ENCODE peak calls at places on chromosomes 1 and 21, in nine cellular contexts. P is small intestine; T is BE2C; B is AG10803; A is skeletal muscle cell; S is colonic mucosa; V is CD8-positive, alpha-beta T cell; L is CD8-positive, alpha-beta memory T cell; D is SJSA1. K is an unnamed sample.

GRCh38 chr21:41611966-41612606 is 104.1 kb upstream of the TMPRSS2 start:
- DNase-seq in B (peak; percentile 42), P (peak; percentile 86), D (no peak), S (peak; percentile 78), T (no peak), V (no peak), L (no peak), A (no peak), K (no peak)

GRCh38 chr1:67361646-67362045 is 54.0 kb downstream of the IL12RB2 start:
- DNase-seq in A (no peak), S (no peak), P (no peak), B (no peak), L (no peak), T (no peak), D (no peak), V (no peak), K (no peak)

GRCh38 chr1:217953330-217953729 is 322.2 kb downstream of the SPATA17 start:
- DNase-seq in A (no peak), T (no peak), L (no peak), B (no peak), V (no peak), D (no peak), P (no peak), S (no peak), K (no peak)

GRCh38 chr1:30378991-30379581 is 344.3 kb downstream of the MATN1 start:
- DNase-seq in S (no peak), L (no peak), A (peak; percentile 59), T (peak; percentile 32), V (no peak), B (peak; percentile 95), P (no peak), D (peak; percentile 48), K (peak; percentile 79)

GRCh38 chr1:30801826-30802198 is 44.2 kb upstream of the LAPTM5 start:
- DNase-seq in A (no peak), L (peak; percentile 58), S (peak; percentile 88), D (peak; percentile 83), T (peak; percentile 75), B (peak; percentile 43), P (peak; percentile 57), V (peak; percentile 86), K (peak; percentile 67)

GRCh38 chr1:207352560-207352959 is 31.1 kb downstream of the CD55 start:
- DNase-seq in B (peak; percentile 13), T (no peak), V (no peak), S (no peak), A (no peak), D (no peak), P (no peak), L (no peak), K (no peak)

GRCh38 chr1:246784621-246785535 is 60.7 kb downstream of the SCCPDH start:
- DNase-seq in S (no peak), B (peak; percentile 68), A (peak; percentile 54), D (no peak), P (no peak), T (no peak), V (no peak), L (no peak), K (no peak)

GRCh38 chr21:34345892-34346291 is 17.9 kb upstream of the KCNE2 start:
- DNase-seq in P (no peak), D (peak; percentile 55), B (peak; percentile 42), A (no peak), L (no peak), T (no peak), V (no peak), S (no peak), K (no peak)

GRCh38 chr1:151935154-151935553 is 25.8 kb upstream of the THEM4 start:
- DNase-seq in S (no peak), B (peak; percentile 14), D (no peak), T (no peak), P (no peak), V (no peak), A (no peak), L (no peak), K (no peak)

GRCh38 chr1:87226341-87226760 is 102.3 kb upstream of the LMO4 start:
- DNase-seq in B (peak; percentile 98), D (peak; percentile 95), L (no peak), P (peak; percentile 77), V (no peak), S (peak; percentile 45), T (no peak), A (peak; percentile 99), K (peak; percentile 24)

GRCh38 chr1:164475834-164476233 is 83.2 kb upstream of the PBX1 start:
- DNase-seq in B (no peak), D (no peak), S (no peak), T (peak; percentile 57), L (no peak), V (no peak), P (no peak), A (no peak), K (no peak)

GRCh38 chr1:60133848-60134247 is 60.3 kb upstream of the C1orf87 start:
- DNase-seq in B (peak; percentile 91), D (peak; percentile 42), P (no peak), S (no peak), T (no peak), L (no peak), V (no peak), A (peak; percentile 68), K (no peak)

GRCh38 chr1:65420590-65421340 is at the start of the genes LEPR and LEPROT:
- DNase-seq in B (no peak), L (no peak), A (no peak), V (no peak), T (no peak), P (no peak), S (no peak), D (no peak), K (no peak)

GRCh38 chr1:63633281-63633680 is 40.1 kb downstream of the PGM1 start:
- DNase-seq in P (no peak), S (no peak), A (no peak), L (no peak), T (no peak), B (no peak), D (no peak), V (no peak), K (no peak)

GRCh38 chr1:31799196-31799894 is 16.5 kb downstream of the SPOCD1 start:
- DNase-seq in S (no peak), L (no peak), D (peak; percentile 43), P (no peak), A (no peak), V (no peak), B (no peak), T (no peak), K (no peak)

GRCh38 chr1:64539808-64540207 is 69.9 kb downstream of the CACHD1 start:
- DNase-seq in D (no peak), V (no peak), P (peak; percentile 54), B (peak; percentile 47), S (peak; percentile 48), A (peak; percentile 32), T (peak; percentile 38), L (no peak), K (peak; percentile 89)

GRCh38 chr1:14945132-14946010 is 208.2 kb upstream of the TMEM51 start:
- DNase-seq in L (no peak), P (no peak), D (peak; percentile 60), A (peak; percentile 41), T (no peak), V (no peak), S (peak; percentile 43), B (peak; percentile 96), K (peak; percentile 89)

GRCh38 chr1:15243275-15244043 is 3.6 kb upstream of the FHAD1 start:
- DNase-seq in T (no peak), B (no peak), V (no peak), S (no peak), L (no peak), P (no peak), A (no peak), D (no peak), K (no peak)

DNA sequence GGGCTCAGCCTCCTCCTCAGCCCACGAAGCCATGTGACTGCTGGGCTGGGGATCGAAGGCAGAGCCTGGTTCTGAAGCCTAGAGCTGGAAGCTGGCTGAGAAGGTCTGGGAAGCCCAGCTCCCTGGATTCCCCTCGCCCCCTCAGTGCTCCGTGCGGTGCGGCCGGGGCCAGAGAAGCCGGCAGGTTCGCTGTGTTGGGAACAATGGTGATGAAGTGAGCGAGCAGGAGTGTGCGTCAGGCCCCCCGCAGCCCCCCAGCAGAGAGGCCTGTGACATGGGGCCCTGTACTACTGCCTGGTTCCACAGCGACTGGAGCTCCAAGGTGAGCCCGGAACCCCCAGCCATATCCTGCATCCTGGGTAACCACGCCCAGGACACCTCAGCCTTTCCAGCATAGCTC is 9.1 kb downstream of the ADAMTSL4 start:
- DNase-seq in D (no peak), L (no peak), V (no peak), T (no peak), P (no peak), B (no peak), S (no peak), A (no peak), K (no peak)
- H3K4me3 ChIP-seq in D (no peak overlapping the region), L (no peak overlapping the region), V (no peak overlapping the region), T (no peak overlapping the region), P (no peak overlapping the region), B (no peak overlapping the region), S (no peak overlapping the region), A (no peak overlapping the region), K (no peak overlapping the region)

GRCh38 chr1:202015677-202015952 is 5.2 kb downstream of the ELF3 start:
- DNase-seq in V (no peak), A (no peak), L (no peak), D (no peak), P (peak; percentile 55), S (peak; percentile 46), T (no peak), B (no peak), K (no peak)

GRCh38 chr1:202014060-202014459 is 3.7 kb downstream of the ELF3 start:
- DNase-seq in L (no peak), D (no peak), A (no peak), S (no peak), P (peak; percentile 44), T (no peak), V (no peak), B (no peak), K (no peak)

GRCh38 chr1:202013601-202014000 is 3.2 kb downstream of the ELF3 start:
- DNase-seq in T (no peak), V (no peak), S (peak; percentile 40), B (no peak), D (no peak), L (no peak), A (no peak), P (peak; percentile 45), K (no peak)

GRCh38 chr1:202016022-202016624 is 5.7 kb downstream of the ELF3 start:
- DNase-seq in A (no peak), D (no peak), V (no peak), L (no peak), T (no peak), B (peak; percentile 45), S (peak; percentile 47), P (peak; percentile 68), K (no peak)

GRCh38 chr1:202014915-202015676 is 4.7 kb downstream of the ELF3 start:
- DNase-seq in B (no peak), D (no peak), A (no peak), L (no peak), S (peak; percentile 44), V (no peak), P (peak; percentile 51), T (no peak), K (no peak)
- H3K4me3 ChIP-seq in B (no peak overlapping the region), D (no peak overlapping the region), A (no peak overlapping the region), L (no peak overlapping the region), S (peak overlapping the region; percentile 65), V (no peak overlapping the region), P (peak overlapping the region; percentile 89), T (no peak overlapping the region), K (no peak overlapping the region)

GRCh38 chr1:24190970-24191570 is 4.0 kb upstream of the IFNLR1 start:
- DNase-seq in T (no peak), P (no peak), V (no peak), L (no peak), A (no peak), B (no peak), S (no peak), D (no peak), K (no peak)
- H3K4me3 ChIP-seq in T (no peak overlapping the region), P (no peak overlapping the region), V (no peak overlapping the region), L (no peak overlapping the region), A (no peak overlapping the region), B (no peak overlapping the region), S (no peak overlapping the region), D (no peak overlapping the region), K (no peak overlapping the region)

GRCh38 chr1:89540406-89540970 is 15.9 kb downstream of the LRRC8B start:
- DNase-seq in A (no peak), V (no peak), P (no peak), B (no peak), T (no peak), D (no peak), S (no peak), L (no peak), K (no peak)
- H3K4me3 ChIP-seq in A (no peak overlapping the region), V (no peak overlapping the region), P (no peak overlapping the region), B (no peak overlapping the region), T (no peak overlapping the region), D (no peak overlapping the region), S (no peak overlapping the region), L (no peak overlapping the region), K (no peak overlapping the region)

K was measured in lower leg skin.